ENCODE peak calls at places on chromosomes 16 and 17, in nine cellular contexts. N, S, W, I, F, E, Q, B and J are unnamed samples. For H3K36me3, the result is how much of the 10 kb centered on the place peaks cover.

GRCh38 chr16:77584205-77584859 is 138.0 kb upstream of the NUDT7 start:
- DNase-seq in N (peak), S (peak), W (peak), I (peak), F (peak), E (peak), Q (peak), B (peak), J (no peak)

GRCh38 chr17:52227926-52228325 is 69.4 kb upstream of the CA10 start:
- DNase-seq in N (no peak), S (no peak), W (no peak), I (no peak), F (no peak), E (no peak), Q (no peak), B (no peak), J (no peak)

GRCh38 chr17:73359255-73359816 is 47.5 kb upstream of the CDC42EP4 start:
- DNase-seq in N (no peak), S (no peak), W (no peak), I (no peak), F (no peak), E (no peak), Q (no peak), B (no peak), J (no peak)

GRCh38 chr17:9576521-9577401 is at the start of gene CFAP52:
- DNase-seq in N (peak), S (peak), W (peak), I (peak), F (peak), E (peak), Q (peak), B (peak), J (peak)

GRCh38 chr16:48197294-48197693 is 41.5 kb upstream of the ABCC12 start:
- DNase-seq in N (no peak), S (no peak), W (no peak), I (no peak), F (no peak), E (no peak), Q (no peak), B (no peak), J (no peak)

GRCh38 chr17:8382052-8382879 is 727 bp downstream of the RPL26 start:
- DNase-seq in N (no peak), S (peak), W (peak), I (no peak), F (no peak), E (no peak), Q (peak), B (no peak), J (no peak)

GRCh38 chr17:29588017-29588557 is 1.4 kb downstream of the GIT1 start:
- DNase-seq in N (no peak), S (no peak), W (no peak), I (peak), F (no peak), E (no peak), Q (no peak), B (no peak), J (no peak)

GRCh38 chr17:64212122-64212521 is 50.9 kb downstream of the TEX2 start:
- DNase-seq in N (no peak), S (no peak), W (no peak), I (no peak), F (no peak), E (no peak), Q (no peak), B (no peak), J (no peak)

GRCh38 chr16:48904333-48904732 is 294.4 kb upstream of the N4BP1 start:
- DNase-seq in N (no peak), S (no peak), W (no peak), I (no peak), F (no peak), E (no peak), Q (no peak), B (no peak), J (no peak)

GRCh38 chr17:5464717-5465507 is 3.9 kb downstream of the DHX33 start:
- DNase-seq in N (no peak), S (no peak), W (no peak), I (no peak), F (peak), E (no peak), Q (no peak), B (no peak), J (no peak)

GRCh38 chr17:64339516-64340475 is 50.9 kb downstream of the PECAM1 start:
- DNase-seq in N (no peak), S (no peak), W (no peak), I (no peak), F (no peak), E (no peak), Q (peak), B (no peak), J (no peak)

GRCh38 chr16:77834600-77834963 is 46.2 kb downstream of the VAT1L start:
- DNase-seq in N (no peak), S (peak), W (no peak), I (no peak), F (peak), E (no peak), Q (peak), B (no peak), J (no peak)

GRCh38 chr17:78883090-78883532 is 19.9 kb downstream of the CEP295NL start:
- DNase-seq in N (peak), S (peak), W (no peak), I (peak), F (peak), E (peak), Q (peak), B (no peak), J (peak)

GRCh38 chr17:42518046-42518754 is 17.8 kb upstream of the NAGLU start:
- DNase-seq in N (peak), S (peak), W (peak), I (peak), F (no peak), E (no peak), Q (peak), B (peak), J (peak)

GRCh38 chr17:41048441-41048840 is 1.3 kb upstream of the KRTAP2-1 start:
- DNase-seq in N (no peak), S (no peak), W (no peak), I (no peak), F (peak), E (no peak), Q (no peak), B (no peak), J (no peak)

GRCh38 chr16:15602285-15603044 is 40.5 kb downstream of the MARF1 start:
- DNase-seq in N (no peak), S (no peak), W (no peak), I (no peak), F (no peak), E (no peak), Q (no peak), B (no peak), J (no peak)

GRCh38 chr17:80118601-80119270 is 17.4 kb downstream of the GAA start:
- DNase-seq in N (peak), S (no peak), W (no peak), I (no peak), F (no peak), E (no peak), Q (no peak), B (no peak), J (no peak)

GRCh38 chr17:35079547-35079946 is 16.0 kb upstream of the RFFL start:
- DNase-seq in N (no peak), S (no peak), W (peak), I (no peak), F (no peak), E (no peak), Q (peak), B (no peak), J (no peak)

GRCh38 chr16:22188595-22189442 is 17.3 kb upstream of the EEF2K start:
- DNase-seq in N (peak), S (peak), W (peak), I (peak), F (peak), E (peak), Q (peak), B (peak), J (no peak)

GRCh38 chr17:81365601-81366585 is 29.4 kb upstream of the BAHCC1 start:
- DNase-seq in N (peak), S (peak), W (peak), I (no peak), F (no peak), E (no peak), Q (peak), B (no peak), J (peak)

GRCh38 chr17:77352441-77352840 is 211.7 kb downstream of the SEC14L1 start:
- DNase-seq in N (no peak), S (no peak), W (no peak), I (no peak), F (no peak), E (no peak), Q (no peak), B (peak), J (no peak)

GRCh38 chr17:46039592-46040186 is 40.6 kb downstream of the STH start:
- DNase-seq in N (peak), S (no peak), W (peak), I (peak), F (no peak), E (no peak), Q (no peak), B (no peak), J (no peak)
- H3K36me3 ChIP-seq in N (half or more), S (half or more), W (under half), I (half or more), F (under half), E (half or more), Q (under half), B (under half), J (half or more)

GRCh38 chr16:11890231-11890630 is 25.5 kb downstream of the GSPT1 start:
- DNase-seq in N (no peak), S (no peak), W (no peak), I (no peak), F (no peak), E (no peak), Q (no peak), B (no peak), J (no peak)
- H3K36me3 ChIP-seq in N (half or more), S (under half), W (under half), I (half or more), F (under half), E (half or more), Q (under half), B (under half), J (half or more)

GRCh38 chr16:14576069-14576468 is 54.0 kb downstream of the PARN start:
- DNase-seq in N (no peak), S (no peak), W (no peak), I (no peak), F (no peak), E (no peak), Q (no peak), B (no peak), J (no peak)

GRCh38 chr16:14576532-14576931 is 53.5 kb downstream of the PARN start:
- DNase-seq in N (no peak), S (no peak), W (no peak), I (no peak), F (no peak), E (no peak), Q (no peak), B (no peak), J (no peak)

GRCh38 chr16:14579266-14579665 is 50.8 kb downstream of the PARN start:
- DNase-seq in N (no peak), S (no peak), W (no peak), I (no peak), F (no peak), E (no peak), Q (no peak), B (no peak), J (no peak)
- H3K36me3 ChIP-seq in N (half or more), S (half or more), W (under half), I (half or more), F (under half), E (under half), Q (under half), B (under half), J (half or more)

GRCh38 chr16:66728804-66729203 is 22.6 kb downstream of the DYNC1LI2 start:
- DNase-seq in N (no peak), S (no peak), W (no peak), I (no peak), F (no peak), E (no peak), Q (no peak), B (no peak), J (no peak)
- H3K36me3 ChIP-seq in N (half or more), S (half or more), W (under half), I (half or more), F (under half), E (half or more), Q (under half), B (half or more), J (under half)

DNA sequence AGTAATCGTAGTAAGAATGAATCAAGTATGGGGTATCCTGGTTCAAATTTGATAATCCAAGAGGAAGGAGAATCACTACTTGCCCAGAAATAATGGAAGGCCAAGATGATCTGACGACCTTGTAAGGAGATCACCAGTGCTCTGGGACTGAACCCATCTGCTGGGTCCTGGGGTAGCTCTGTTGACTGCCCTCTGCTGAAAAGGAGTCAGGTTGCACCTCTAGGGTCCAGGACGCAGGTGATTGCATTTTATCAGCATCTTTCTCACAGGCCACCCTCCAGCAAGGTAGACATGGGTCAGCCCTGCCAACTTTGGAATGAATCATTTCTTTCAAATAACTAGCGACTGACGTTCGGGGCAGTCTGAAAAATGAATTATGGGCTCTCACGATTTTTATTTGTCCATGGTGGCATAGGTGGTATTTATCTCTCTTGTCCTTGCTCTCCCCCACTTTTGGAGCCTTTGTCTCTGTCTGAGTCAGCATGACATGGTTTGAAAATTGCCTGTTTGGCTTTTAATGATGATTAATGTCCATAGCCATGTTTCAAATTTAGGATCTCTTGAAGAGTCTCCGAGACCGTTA is 163.7 kb downstream of the MSI2 start:
- DNase-seq in N (no peak), S (no peak), W (no peak), I (no peak), F (no peak), E (no peak), Q (no peak), B (no peak), J (no peak)
- H3K36me3 ChIP-seq in N (under half), S (under half), W (under half), I (under half), F (under half), E (under half), Q (under half), B (under half), J (under half)

GRCh38 chr16:12059216-12059769 is 82.8 kb downstream of the SNX29 start:
- DNase-seq in N (no peak), S (no peak), W (no peak), I (peak), F (no peak), E (no peak), Q (no peak), B (no peak), J (no peak)
- H3K36me3 ChIP-seq in N (under half), S (under half), W (under half), I (under half), F (under half), E (under half), Q (under half), B (under half), J (under half)

DNA sequence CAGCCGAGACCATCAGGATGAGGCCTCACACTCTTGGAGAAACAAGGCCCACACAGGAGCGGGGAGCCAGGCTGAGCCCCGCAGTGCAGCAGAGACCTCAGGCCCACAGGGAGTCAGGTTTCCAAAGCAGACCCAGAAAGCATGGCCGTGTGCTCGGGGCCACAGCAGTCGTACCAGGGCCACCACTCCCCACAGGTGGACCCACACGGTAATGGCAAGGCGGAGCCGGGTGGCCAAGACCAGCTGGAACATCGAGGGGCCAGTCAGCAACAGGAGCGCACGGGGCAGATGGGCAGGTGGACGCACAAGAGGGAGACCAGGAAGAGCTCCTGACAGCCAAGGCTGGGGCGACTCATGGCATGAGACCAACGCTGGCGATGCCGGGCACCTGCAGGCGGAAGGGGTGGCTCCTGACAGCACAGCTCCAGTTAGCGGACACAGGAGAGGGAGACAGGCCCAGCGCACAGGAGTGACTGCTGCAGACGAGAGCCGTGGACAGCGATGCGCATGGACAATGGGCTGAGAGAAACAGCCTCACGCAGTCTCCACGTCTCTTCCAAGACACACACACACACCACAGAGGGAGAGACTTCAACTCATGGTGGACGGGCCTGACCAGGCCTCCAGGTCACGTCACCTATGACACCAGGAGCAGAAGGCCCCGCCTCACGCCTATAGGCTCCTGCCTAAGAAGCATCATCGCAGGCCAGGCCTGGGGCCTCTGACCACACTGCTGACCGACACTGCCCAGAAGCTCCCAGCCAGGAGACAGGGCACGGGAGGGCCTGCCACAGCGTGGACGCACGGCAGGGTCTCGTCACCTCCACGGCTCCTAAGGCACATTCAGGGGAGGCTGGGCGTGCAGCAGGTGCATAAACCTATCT is 58.6 kb downstream of the ZNF778 start:
- DNase-seq in N (no peak), S (no peak), W (no peak), I (no peak), F (no peak), E (no peak), Q (no peak), B (no peak), J (no peak)
- H3K36me3 ChIP-seq in N (half or more), S (under half), W (under half), I (half or more), F (under half), E (half or more), Q (under half), B (under half), J (under half)

DNA sequence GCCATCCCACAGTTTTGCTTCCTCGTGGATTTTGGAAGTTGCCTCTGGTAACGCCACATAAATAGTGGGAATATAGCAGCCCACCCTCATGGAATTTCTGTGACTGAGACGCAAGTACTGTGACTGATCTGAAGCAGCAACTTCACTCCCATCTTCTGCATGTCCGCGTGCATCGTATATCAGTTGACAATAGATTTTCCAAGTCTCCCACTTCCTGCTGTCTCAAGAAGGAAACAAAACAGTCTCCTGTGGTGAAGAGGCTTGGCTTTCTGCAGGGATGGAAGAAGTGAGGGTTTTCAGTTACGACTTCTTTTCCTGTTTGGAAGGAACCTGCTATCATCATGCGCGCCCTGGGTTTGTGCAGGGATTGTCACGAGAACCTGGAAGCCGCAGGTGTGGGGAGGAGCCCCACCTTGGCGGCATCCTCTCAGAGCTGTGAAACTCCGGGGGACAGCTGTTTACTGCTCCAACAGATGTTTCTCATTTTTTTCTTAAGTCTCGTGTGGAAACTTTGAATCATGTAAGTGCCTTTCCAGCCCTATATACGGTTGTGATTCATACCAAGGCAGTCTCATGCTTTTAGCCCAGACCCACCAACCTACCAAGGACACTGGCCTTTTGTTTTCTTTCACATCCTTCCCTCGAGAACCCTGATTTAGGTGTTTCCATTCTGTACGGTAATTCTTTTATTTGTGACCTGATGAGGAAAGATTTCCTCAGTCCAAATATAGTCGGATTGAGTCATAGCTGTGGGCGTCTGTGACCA is 57.5 kb downstream of the WIPI1 start:
- DNase-seq in N (no peak), S (peak), W (peak), I (no peak), F (no peak), E (no peak), Q (peak), B (no peak), J (no peak)
- H3K36me3 ChIP-seq in N (under half), S (under half), W (under half), I (under half), F (under half), E (under half), Q (under half), B (under half), J (under half)

GRCh38 chr16:72023962-72024361 is 15.4 kb downstream of the DHODH start:
- DNase-seq in N (no peak), S (no peak), W (no peak), I (no peak), F (no peak), E (no peak), Q (no peak), B (no peak), J (no peak)
- H3K36me3 ChIP-seq in N (under half), S (under half), W (under half), I (half or more), F (under half), E (under half), Q (under half), B (under half), J (half or more)

GRCh38 chr16:57434003-57434402 is 13.2 kb downstream of the CIAPIN1 start:
- DNase-seq in N (no peak), S (no peak), W (no peak), I (no peak), F (no peak), E (no peak), Q (no peak), B (no peak), J (no peak)

GRCh38 chr16:57432505-57432904 is 14.7 kb downstream of the CIAPIN1 start:
- DNase-seq in N (no peak), S (no peak), W (no peak), I (no peak), F (no peak), E (no peak), Q (no peak), B (no peak), J (no peak)

GRCh38 chr16:57430955-57431354 is 16.2 kb downstream of the CIAPIN1 start:
- DNase-seq in N (no peak), S (no peak), W (no peak), I (no peak), F (no peak), E (no peak), Q (no peak), B (no peak), J (no peak)

GRCh38 chr16:57435838-57436237 is 11.3 kb downstream of the CIAPIN1 start:
- DNase-seq in N (no peak), S (no peak), W (no peak), I (no peak), F (no peak), E (no peak), Q (no peak), B (no peak), J (no peak)

DNA sequence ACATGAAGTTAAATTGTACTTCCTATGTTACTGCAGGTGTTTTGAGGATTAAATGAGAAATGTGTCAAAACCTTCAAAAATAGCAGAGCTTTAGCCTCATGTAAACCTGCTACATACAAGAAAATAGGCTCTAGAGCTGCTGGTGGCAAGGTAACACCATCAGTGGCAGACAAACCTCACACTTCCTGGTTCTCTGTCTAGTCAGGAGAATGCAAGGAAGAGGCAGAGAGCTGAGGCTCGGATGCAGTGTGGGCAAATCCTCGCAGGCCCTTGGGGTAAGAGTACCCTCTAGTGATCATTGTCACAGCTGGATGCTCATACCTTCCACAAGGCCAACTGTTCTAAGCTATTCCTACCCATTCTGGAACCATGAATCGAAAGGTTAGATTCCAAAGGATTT is 14.2 kb downstream of the CIAPIN1 start:
- DNase-seq in N (no peak), S (no peak), W (no peak), I (no peak), F (no peak), E (no peak), Q (no peak), B (no peak), J (no peak)
- H3K36me3 ChIP-seq in N (half or more), S (half or more), W (under half), I (half or more), F (under half), E (half or more), Q (under half), B (under half), J (half or more)